ENCODE peak calls at places on chromosomes 3 and 15, in five cellular contexts. C is pulmonary artery endothelial cell, Y is prostate gland, P is mammary epithelial cell, T is brain pericyte. J is an unnamed sample.

GRCh38 chr3:41693799-41694198 is 268.1 kb downstream of the ULK4 start:
- DNase-seq in C (no peak), Y (no peak), P (no peak), T (no peak), J (no peak)

GRCh38 chr3:122627301-122627700 is 49.9 kb downstream of the PARP15 start:
- DNase-seq in C (no peak), Y (no peak), P (peak), T (no peak), J (no peak)

GRCh38 chr3:132418916-132419315 is 1.6 kb downstream of the DNAJC13 start:
- DNase-seq in C (no peak), Y (no peak), P (no peak), T (no peak), J (peak)

GRCh38 chr15:86038491-86038890 is 41.2 kb upstream of the AGBL1 start:
- DNase-seq in C (no peak), Y (no peak), P (no peak), T (no peak), J (no peak)

GRCh38 chr15:52438047-52438446 is 90.6 kb downstream of the MYO5A start:
- DNase-seq in C (no peak), Y (no peak), P (no peak), T (no peak), J (peak)

GRCh38 chr15:27328616-27329015 is 357.6 kb downstream of the GABRG3 start:
- DNase-seq in C (no peak), Y (no peak), P (no peak), T (no peak), J (no peak)

GRCh38 chr3:55879901-55880331 is 392.8 kb upstream of the WNT5A start:
- DNase-seq in C (no peak), Y (no peak), P (no peak), T (no peak), J (no peak)

GRCh38 chr15:101641134-101641764 is 10.9 kb downstream of the TM2D3 start:
- DNase-seq in C (peak), Y (peak), P (peak), T (no peak), J (peak)

GRCh38 chr15:98903377-98904018 is 104.1 kb downstream of the PGPEP1L start:
- DNase-seq in C (no peak), Y (no peak), P (peak), T (peak), J (peak)

GRCh38 chr15:76169792-76170425 is 110.1 kb downstream of the TMEM266 start:
- DNase-seq in C (no peak), Y (no peak), P (no peak), T (no peak), J (no peak)

GRCh38 chr3:169478566-169479313 is 184.8 kb downstream of the MECOM start:
- DNase-seq in C (peak), Y (no peak), P (peak), T (no peak), J (peak)